ENCODE peak calls at places on chromosome 22, in eight cellular contexts. U, E, T, I, X, Z, W and N are unnamed samples.

GRCh38 chr22:26828311-26828710 is 170.9 kb downstream of the MIAT start:
- DNase-seq in I (no peak), X (no peak), W (no peak), T (no peak), Z (no peak), U (no peak), E (no peak), N (no peak)

GRCh38 chr22:42939941-42940653 is 74.9 kb downstream of the PACSIN2 start:
- DNase-seq in W (no peak), X (peak; percentile 62), Z (no peak), T (no peak), E (no peak), U (no peak), I (no peak), N (peak; percentile 74)

GRCh38 chr22:46226577-46226976 is 23.5 kb downstream of the CDPF1 start:
- DNase-seq in Z (no peak), U (no peak), E (no peak), T (no peak), W (no peak), I (no peak), X (no peak), N (no peak)

GRCh38 chr22:24466831-24467249 is 28.3 kb upstream of the UPB1 start:
- DNase-seq in I (no peak), T (peak; percentile 59), E (no peak), X (peak; percentile 61), Z (no peak), W (peak; percentile 74), U (peak; percentile 27), N (peak; percentile 45)

GRCh38 chr22:43014062-43014875 is 680 bp downstream of the PACSIN2 start:
- DNase-seq in E (peak; percentile 61), X (no peak), T (peak; percentile 77), U (no peak), W (peak; percentile 49), I (peak; percentile 20), Z (peak; percentile 14), N (no peak)

GRCh38 chr22:44403930-44404329 is 91.2 kb upstream of the SHISAL1 start:
- DNase-seq in E (no peak), T (no peak), I (no peak), Z (no peak), X (no peak), U (no peak), W (no peak), N (no peak)

GRCh38 chr22:32331236-32331917 is 26.3 kb upstream of the RFPL3 start:
- DNase-seq in X (no peak), T (no peak), I (no peak), E (no peak), U (no peak), W (no peak), Z (no peak), N (no peak)

GRCh38 chr22:41240377-41241132 is at the start of gene CHADL:
- DNase-seq in Z (no peak), U (no peak), W (no peak), T (peak; percentile 63), I (no peak), X (no peak), E (peak; percentile 60), N (no peak)

GRCh38 chr22:31313366-31314147 is 21.3 kb upstream of the PIK3IP1 start:
- DNase-seq in X (peak; percentile 57), I (peak; percentile 64), Z (peak; percentile 58), T (peak; percentile 83), E (peak; percentile 61), W (peak; percentile 62), U (peak; percentile 40), N (no peak)

GRCh38 chr22:23053912-23054530 is 16.3 kb upstream of the GNAZ start:
- DNase-seq in W (no peak), T (no peak), I (no peak), X (no peak), Z (no peak), E (no peak), U (no peak), N (no peak)

GRCh38 chr22:26669060-26669481 is 11.7 kb downstream of the MIAT start:
- DNase-seq in U (peak; percentile 67), W (peak; percentile 68), E (peak; percentile 47), Z (no peak), T (peak; percentile 62), X (no peak), I (no peak), N (no peak)

GRCh38 chr22:46104170-46104880 is 46.0 kb upstream of the PPARA start:
- DNase-seq in Z (no peak), X (no peak), U (no peak), T (no peak), W (no peak), I (no peak), E (no peak), N (no peak)

GRCh38 chr22:25112538-25113253 is 87.0 kb upstream of the CRYBB3 start:
- DNase-seq in E (no peak), W (no peak), Z (no peak), X (no peak), T (peak; percentile 29), U (no peak), I (no peak), N (no peak)

GRCh38 chr22:20803696-20804324 is 29.9 kb downstream of the SERPIND1 start:
- DNase-seq in Z (peak; percentile 16), I (no peak), X (no peak), U (no peak), W (peak; percentile 23), T (peak; percentile 71), E (peak; percentile 43), N (no peak)

GRCh38 chr22:39003165-39003638 is 10.9 kb upstream of the APOBEC3C start:
- DNase-seq in W (peak; percentile 95), Z (peak; percentile 45), E (peak; percentile 78), I (peak; percentile 59), U (peak; percentile 74), X (peak; percentile 81), T (peak; percentile 93), N (peak; percentile 54)

GRCh38 chr22:19991395-19991644 is 25.3 kb downstream of the ARVCF start:
- DNase-seq in U (no peak), T (no peak), W (no peak), I (no peak), X (no peak), E (no peak), Z (no peak), N (no peak)

GRCh38 chr22:17098379-17098819 is 13.6 kb downstream of the IL17RA start:
- DNase-seq in I (no peak), U (no peak), T (no peak), Z (no peak), W (peak; percentile 94), X (no peak), E (no peak), N (no peak)

GRCh38 chr22:38865201-38866023 is 6.6 kb downstream of the CBX6 start:
- DNase-seq in X (no peak), E (peak; percentile 9), W (no peak), T (no peak), U (no peak), I (no peak), Z (no peak), N (no peak)

GRCh38 chr22:41446639-41447434 is at the start of gene TOB2:
- DNase-seq in T (peak; percentile 97), I (peak; percentile 89), Z (peak; percentile 94), X (peak; percentile 76), W (peak; percentile 95), U (peak; percentile 87), E (peak; percentile 97), N (peak; percentile 90)